ENCODE peak calls at places on chromosomes 1 and 21, in eight cellular contexts. T, O, W, Q, L, K, E and P are unnamed samples.

GRCh38 chr1:176032040-176032645 is 174.9 kb downstream of the COP1 start:
- DNase-seq in Q (no peak), L (no peak), E (no peak), O (no peak), T (no peak), W (peak; percentile 44), K (no peak), P (no peak)

GRCh38 chr1:90964444-90965035 is 57.3 kb downstream of the ZNF644 start:
- DNase-seq in K (peak; percentile 22), T (no peak), E (no peak), L (no peak), Q (peak; percentile 45), O (no peak), W (peak; percentile 44), P (peak; percentile 47)

GRCh38 chr1:206578115-206578935 is 33.9 kb downstream of the EIF2D start:
- DNase-seq in K (no peak), O (no peak), L (peak; percentile 27), T (no peak), Q (no peak), E (no peak), W (peak; percentile 83), P (no peak)

GRCh38 chr1:201795066-201795465 is 33.9 kb upstream of the IPO9 start:
- DNase-seq in O (no peak), L (no peak), T (no peak), K (peak; percentile 48), W (peak; percentile 36), Q (peak; percentile 62), E (no peak), P (peak; percentile 73)

GRCh38 chr1:247331172-247331525 is 518 bp downstream of the ZNF496 start:
- DNase-seq in Q (peak; percentile 78), T (peak; percentile 81), W (peak; percentile 92), K (peak; percentile 81), O (peak; percentile 78), L (no peak), E (peak; percentile 64), P (peak; percentile 80)

GRCh38 chr1:24955161-24955560 is 25.1 kb upstream of the RUNX3 start:
- DNase-seq in Q (peak; percentile 45), O (no peak), K (peak; percentile 19), E (no peak), L (no peak), T (no peak), W (peak; percentile 81), P (peak; percentile 67)

GRCh38 chr1:229523052-229523451 is 14.9 kb upstream of the NUP133 start:
- DNase-seq in E (no peak), T (no peak), L (no peak), Q (no peak), K (no peak), W (no peak), O (no peak), P (no peak)

GRCh38 chr1:155200920-155201319 is 6.8 kb downstream of the THBS3 start:
- DNase-seq in E (no peak), K (no peak), O (no peak), L (no peak), T (peak; percentile 33), Q (no peak), W (no peak), P (no peak)

GRCh38 chr1:150995896-150996295 is 10.8 kb downstream of the MINDY1 start:
- DNase-seq in T (peak; percentile 78), L (no peak), O (no peak), K (peak; percentile 77), W (peak; percentile 58), E (no peak), Q (peak; percentile 56), P (peak; percentile 75)

GRCh38 chr21:45487891-45488600 is 54.2 kb downstream of the SLC19A1 start:
- DNase-seq in W (no peak), T (no peak), O (no peak), E (no peak), L (no peak), K (no peak), Q (no peak), P (peak; percentile 64)

GRCh38 chr1:212974735-212975606 is 24.6 kb downstream of the VASH2 start:
- DNase-seq in E (no peak), Q (no peak), O (no peak), T (no peak), L (no peak), K (peak; percentile 47), W (no peak), P (no peak)

GRCh38 chr1:167554028-167554779 is 642 bp upstream of the CREG1 start:
- DNase-seq in K (no peak), O (no peak), L (no peak), W (no peak), E (no peak), T (no peak), Q (peak; percentile 7), P (no peak)

GRCh38 chr1:10832703-10833102 is 36.3 kb upstream of the CASZ1 start:
- DNase-seq in L (no peak), W (no peak), K (no peak), Q (no peak), T (no peak), E (no peak), O (no peak), P (no peak)

GRCh38 chr1:155026588-155026987 is 7.0 kb downstream of the DCST2 start:
- DNase-seq in E (no peak), Q (no peak), W (peak; percentile 71), T (no peak), K (no peak), L (no peak), O (no peak), P (no peak)

GRCh38 chr1:85815906-85816305 is 107.7 kb upstream of the ZNHIT6 start:
- DNase-seq in T (peak; percentile 36), K (no peak), W (no peak), O (no peak), L (no peak), E (no peak), Q (no peak), P (no peak)

GRCh38 chr1:110440877-110441276 is 10.1 kb upstream of the PROK1 start:
- DNase-seq in O (no peak), W (no peak), Q (peak; percentile 76), E (no peak), T (peak; percentile 58), L (no peak), K (peak; percentile 78), P (peak; percentile 58)

GRCh38 chr1:206583461-206584264 is 28.6 kb downstream of the EIF2D start:
- DNase-seq in L (peak; percentile 38), O (peak; percentile 70), T (peak; percentile 83), W (peak; percentile 86), E (peak; percentile 64), K (peak; percentile 73), Q (peak; percentile 80), P (peak; percentile 84)

GRCh38 chr1:80917826-80918225 is 882.9 kb upstream of the ADGRL2 start:
- DNase-seq in Q (no peak), K (no peak), E (no peak), W (no peak), T (no peak), L (no peak), O (no peak), P (no peak)

DNA sequence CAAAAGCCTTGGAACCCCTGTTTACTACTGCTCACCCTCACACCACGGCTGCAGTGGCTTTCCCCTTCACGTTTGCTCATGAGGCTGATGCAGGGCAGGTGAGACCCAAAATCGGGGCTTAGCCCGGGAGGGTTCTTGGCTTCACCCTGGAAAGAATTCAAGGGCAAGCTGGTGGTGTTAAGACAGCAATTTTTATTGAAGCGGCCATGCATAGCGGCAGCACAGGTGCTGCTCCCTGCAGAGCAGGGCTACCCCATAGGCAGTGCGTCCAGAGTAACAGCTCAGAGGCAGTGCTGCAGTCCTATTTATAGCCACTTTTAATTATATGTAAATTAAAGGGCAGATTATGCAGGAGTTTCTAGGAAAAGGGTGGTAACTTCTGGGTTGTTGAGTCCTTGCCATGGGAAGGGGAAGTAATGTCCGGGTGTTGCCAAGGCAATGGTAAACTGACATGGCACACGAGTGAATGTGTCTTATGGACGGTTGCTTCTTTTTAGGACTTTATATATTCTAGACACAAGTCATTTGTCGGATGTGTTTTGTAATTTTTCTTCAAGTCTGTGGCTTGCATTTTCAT is 57.0 kb downstream of the VPS26C start:
- DNase-seq in K (no peak), L (no peak), T (no peak), E (no peak), O (no peak), Q (no peak), W (no peak), P (no peak)
- TF ChIP-seq CTCF in K (no peak), L (no peak), T (no peak), E (no peak), O (no peak), Q (no peak), W (no peak), P (no peak)

DNA sequence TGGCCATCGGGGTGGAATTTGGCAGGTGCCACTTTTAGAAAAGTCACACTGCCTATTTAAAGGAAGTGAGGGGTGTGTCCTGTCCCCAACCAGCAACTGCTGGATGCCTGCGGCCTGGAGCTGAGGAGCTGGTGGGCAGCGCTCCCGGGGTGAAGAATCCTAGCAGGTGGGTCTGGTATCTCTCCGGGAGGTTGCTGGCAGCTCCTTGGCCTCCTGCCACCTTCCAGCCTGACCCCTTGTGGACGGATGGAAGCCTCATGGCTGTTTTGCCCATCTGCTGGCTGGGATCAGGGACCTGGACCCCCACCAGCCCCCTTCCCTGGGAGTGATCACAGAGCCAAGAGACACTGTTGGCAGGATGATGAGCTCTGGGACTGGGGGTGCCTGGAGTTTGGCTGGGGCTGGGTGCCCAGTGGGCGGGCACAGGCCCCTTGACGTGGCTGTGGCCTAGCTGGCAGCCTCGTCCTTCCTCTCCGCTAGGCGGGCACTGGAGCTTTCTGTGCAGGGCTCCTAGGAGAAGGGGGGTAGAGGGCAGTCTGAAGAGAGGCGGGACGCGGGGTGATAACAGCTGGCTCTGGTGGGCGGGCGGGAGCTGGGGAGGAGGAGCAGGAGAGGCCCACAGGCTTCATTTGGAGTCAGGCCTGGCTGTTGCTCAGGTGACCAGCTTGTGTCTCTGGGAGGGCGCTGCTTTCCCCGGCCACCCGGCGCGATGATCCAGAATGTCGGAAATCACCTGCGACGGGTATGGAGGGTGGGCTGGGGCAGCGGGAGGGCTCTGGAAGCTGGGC is at the start of gene ACOT11:
- DNase-seq in K (peak; percentile 82), E (peak; percentile 47), T (peak; percentile 96), O (peak; percentile 85), W (no peak), L (no peak), Q (peak; percentile 80), P (peak; percentile 47)
- TF ChIP-seq CTCF in K (peak; percentile 50), E (no peak), T (peak; percentile 68), O (peak; percentile 62), W (peak; percentile 49), L (peak; percentile 37), Q (peak; percentile 44), P (peak; percentile 44)

GRCh38 chr1:2443285-2444137 is 31.1 kb upstream of the PEX10 start:
- DNase-seq in L (no peak), K (no peak), E (no peak), T (no peak), O (no peak), W (peak; percentile 32), Q (no peak), P (no peak)
- TF ChIP-seq CTCF in L (peak; percentile 18), K (peak; percentile 6), E (no peak), T (peak; percentile 12), O (peak; percentile 23), W (peak; percentile 49), Q (no peak), P (no peak)

DNA sequence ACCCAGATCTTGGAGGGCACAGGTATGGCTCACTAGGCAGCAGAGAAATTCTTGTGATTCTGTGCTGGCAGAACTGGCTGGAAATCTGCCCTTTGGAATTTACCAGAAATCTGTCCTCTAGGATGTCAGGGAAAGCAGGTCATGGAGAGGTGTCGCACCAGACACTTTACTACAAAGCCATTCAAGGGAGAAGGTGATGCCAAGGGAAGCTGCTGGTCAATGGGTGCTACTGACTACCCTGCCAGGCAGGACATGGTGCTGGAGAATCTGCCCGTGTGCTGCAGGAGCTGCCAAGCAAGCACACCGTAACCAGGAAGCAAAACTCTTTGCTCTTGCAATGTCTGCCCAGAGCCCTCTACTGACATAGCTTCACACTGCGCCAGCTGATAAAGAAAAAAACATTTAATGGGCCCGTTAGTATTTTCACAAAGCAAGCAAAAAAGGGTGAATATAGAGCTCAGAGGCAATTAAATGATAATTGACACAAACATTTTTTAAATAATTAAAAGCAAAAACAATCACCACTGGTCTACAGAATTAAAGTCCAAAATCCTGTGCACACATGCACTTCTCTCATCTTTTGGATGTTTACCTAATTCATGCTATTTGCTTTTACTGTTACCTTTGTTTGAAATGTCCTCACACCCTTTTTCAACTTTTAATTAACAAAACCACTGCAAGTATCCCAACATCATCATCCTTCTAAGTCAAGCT is 7.2 kb upstream of the FBXO28 start:
- DNase-seq in E (no peak), O (no peak), L (no peak), K (peak; percentile 19), T (no peak), W (peak; percentile 85), Q (peak; percentile 60), P (peak; percentile 77)
- TF ChIP-seq CTCF in E (no peak), O (no peak), L (peak; percentile 42), K (peak; percentile 43), T (no peak), W (peak; percentile 90), Q (peak; percentile 64), P (peak; percentile 75)